ENCODE peak calls at places on chromosomes 7 and 10, in nine cellular contexts. One of them, this sample, is unnamed.

GRCh38 chr10:118340486-118340885 is 1.6 kb downstream of the FAM204A start:
- DNase-seq in hippocampal formation: no peak
- DNase-seq in NCI-H446: no peak
- DNase-seq in memory B cell: no peak
- DNase-seq in NCI-H2081: no peak
- DNase-seq in cerebellar cortex: no peak
- DNase-seq in epithelial cell of esophagus: no peak
- DNase-seq in lung microvascular endothelial cell: peak; percentile 11
- DNase-seq in renal cortical epithelial cell: no peak
- DNase-seq in this sample: no peak

GRCh38 chr10:84076540-84077195 is 62.6 kb upstream of the GHITM start:
- DNase-seq in lung microvascular endothelial cell: peak; percentile 4
- DNase-seq in renal cortical epithelial cell: peak; percentile 18
- DNase-seq in hippocampal formation: no peak
- DNase-seq in cerebellar cortex: peak; percentile 2
- DNase-seq in epithelial cell of esophagus: no peak
- DNase-seq in NCI-H446: no peak
- DNase-seq in NCI-H2081: no peak
- DNase-seq in memory B cell: no peak
- DNase-seq in this sample: peak; percentile 60

GRCh38 chr10:99429521-99430095 is 816 bp downstream of the GOT1 start:
- DNase-seq in lung microvascular endothelial cell: no peak
- DNase-seq in epithelial cell of esophagus: no peak
- DNase-seq in memory B cell: no peak
- DNase-seq in cerebellar cortex: no peak
- DNase-seq in hippocampal formation: no peak
- DNase-seq in renal cortical epithelial cell: peak; percentile 28
- DNase-seq in NCI-H446: no peak
- DNase-seq in NCI-H2081: no peak
- DNase-seq in this sample: no peak

GRCh38 chr7:117715784-117716445 is 157.3 kb downstream of the CTTNBP2 start:
- DNase-seq in NCI-H2081: peak; percentile 70
- DNase-seq in NCI-H446: peak; percentile 27
- DNase-seq in hippocampal formation: peak; percentile 12
- DNase-seq in memory B cell: no peak
- DNase-seq in cerebellar cortex: peak; percentile 64
- DNase-seq in epithelial cell of esophagus: peak; percentile 73
- DNase-seq in renal cortical epithelial cell: peak; percentile 87
- DNase-seq in lung microvascular endothelial cell: peak; percentile 48
- DNase-seq in this sample: peak; percentile 50

GRCh38 chr10:132614431-132615341 is 77.1 kb downstream of the INPP5A start:
- DNase-seq in renal cortical epithelial cell: no peak
- DNase-seq in lung microvascular endothelial cell: no peak
- DNase-seq in cerebellar cortex: no peak
- DNase-seq in NCI-H446: no peak
- DNase-seq in hippocampal formation: no peak
- DNase-seq in NCI-H2081: no peak
- DNase-seq in epithelial cell of esophagus: no peak
- DNase-seq in memory B cell: no peak
- DNase-seq in this sample: no peak

GRCh38 chr10:48445932-48446331 is 139.5 kb downstream of the MAPK8 start:
- DNase-seq in hippocampal formation: no peak
- DNase-seq in cerebellar cortex: no peak
- DNase-seq in NCI-H2081: no peak
- DNase-seq in lung microvascular endothelial cell: no peak
- DNase-seq in memory B cell: no peak
- DNase-seq in epithelial cell of esophagus: no peak
- DNase-seq in NCI-H446: no peak
- DNase-seq in renal cortical epithelial cell: no peak
- DNase-seq in this sample: no peak

GRCh38 chr10:69516548-69517195 is 56.5 kb downstream of the NEUROG3 start:
- DNase-seq in NCI-H446: no peak
- DNase-seq in lung microvascular endothelial cell: no peak
- DNase-seq in NCI-H2081: no peak
- DNase-seq in memory B cell: no peak
- DNase-seq in epithelial cell of esophagus: no peak
- DNase-seq in cerebellar cortex: no peak
- DNase-seq in renal cortical epithelial cell: no peak
- DNase-seq in hippocampal formation: no peak
- DNase-seq in this sample: no peak

GRCh38 chr7:135389971-135390370 is 119.9 kb downstream of the CNOT4 start:
- DNase-seq in hippocampal formation: no peak
- DNase-seq in cerebellar cortex: peak; percentile 49
- DNase-seq in renal cortical epithelial cell: no peak
- DNase-seq in memory B cell: no peak
- DNase-seq in NCI-H446: peak; percentile 8
- DNase-seq in lung microvascular endothelial cell: peak; percentile 52
- DNase-seq in NCI-H2081: no peak
- DNase-seq in epithelial cell of esophagus: no peak
- DNase-seq in this sample: no peak

GRCh38 chr10:78328592-78329404 is 295.1 kb downstream of the RPS24 start:
- DNase-seq in NCI-H446: no peak
- DNase-seq in memory B cell: no peak
- DNase-seq in hippocampal formation: no peak
- DNase-seq in NCI-H2081: no peak
- DNase-seq in lung microvascular endothelial cell: no peak
- DNase-seq in cerebellar cortex: no peak
- DNase-seq in epithelial cell of esophagus: no peak
- DNase-seq in renal cortical epithelial cell: no peak
- DNase-seq in this sample: no peak

GRCh38 chr10:12262278-12262981 is 66.4 kb downstream of the CDC123 start:
- DNase-seq in cerebellar cortex: no peak
- DNase-seq in NCI-H446: no peak
- DNase-seq in epithelial cell of esophagus: no peak
- DNase-seq in hippocampal formation: no peak
- DNase-seq in NCI-H2081: no peak
- DNase-seq in lung microvascular endothelial cell: no peak
- DNase-seq in renal cortical epithelial cell: no peak
- DNase-seq in memory B cell: no peak
- DNase-seq in this sample: no peak

GRCh38 chr7:111292026-111292430 is 201.1 kb downstream of the LRRN3 start:
- DNase-seq in hippocampal formation: no peak
- DNase-seq in memory B cell: no peak
- DNase-seq in epithelial cell of esophagus: no peak
- DNase-seq in NCI-H2081: peak; percentile 43
- DNase-seq in lung microvascular endothelial cell: no peak
- DNase-seq in renal cortical epithelial cell: no peak
- DNase-seq in NCI-H446: peak; percentile 17
- DNase-seq in cerebellar cortex: peak; percentile 15
- DNase-seq in this sample: peak; percentile 20

GRCh38 chr7:23403970-23404369 is 66.3 kb downstream of the IGF2BP3 start:
- DNase-seq in NCI-H446: no peak
- DNase-seq in memory B cell: no peak
- DNase-seq in hippocampal formation: no peak
- DNase-seq in cerebellar cortex: no peak
- DNase-seq in epithelial cell of esophagus: no peak
- DNase-seq in NCI-H2081: no peak
- DNase-seq in lung microvascular endothelial cell: no peak
- DNase-seq in renal cortical epithelial cell: no peak
- DNase-seq in this sample: no peak

GRCh38 chr7:93890041-93890463 is 501 bp downstream of the TFPI2 start:
- DNase-seq in cerebellar cortex: no peak
- DNase-seq in hippocampal formation: no peak
- DNase-seq in epithelial cell of esophagus: peak; percentile 76
- DNase-seq in memory B cell: no peak
- DNase-seq in NCI-H446: no peak
- DNase-seq in lung microvascular endothelial cell: peak; percentile 58
- DNase-seq in renal cortical epithelial cell: peak; percentile 49
- DNase-seq in NCI-H2081: no peak
- DNase-seq in this sample: no peak

GRCh38 chr10:127150136-127150535 is 46.3 kb downstream of the INSYN2A start:
- DNase-seq in lung microvascular endothelial cell: peak; percentile 56
- DNase-seq in NCI-H2081: no peak
- DNase-seq in NCI-H446: no peak
- DNase-seq in cerebellar cortex: no peak
- DNase-seq in epithelial cell of esophagus: peak; percentile 29
- DNase-seq in renal cortical epithelial cell: peak; percentile 81
- DNase-seq in hippocampal formation: no peak
- DNase-seq in memory B cell: no peak
- DNase-seq in this sample: no peak

GRCh38 chr10:18610517-18610916 is 40.9 kb downstream of the NSUN6 start:
- DNase-seq in memory B cell: no peak
- DNase-seq in NCI-H446: peak; percentile 63
- DNase-seq in NCI-H2081: no peak
- DNase-seq in renal cortical epithelial cell: peak; percentile 94
- DNase-seq in epithelial cell of esophagus: peak; percentile 92
- DNase-seq in lung microvascular endothelial cell: peak; percentile 88
- DNase-seq in hippocampal formation: no peak
- DNase-seq in cerebellar cortex: no peak
- DNase-seq in this sample: peak; percentile 57

GRCh38 chr10:43824934-43825333 is 176.3 kb upstream of the ZNF32 start:
- DNase-seq in hippocampal formation: no peak
- DNase-seq in NCI-H446: no peak
- DNase-seq in NCI-H2081: no peak
- DNase-seq in renal cortical epithelial cell: peak; percentile 1
- DNase-seq in lung microvascular endothelial cell: no peak
- DNase-seq in epithelial cell of esophagus: no peak
- DNase-seq in cerebellar cortex: no peak
- DNase-seq in memory B cell: no peak
- DNase-seq in this sample: peak; percentile 53

GRCh38 chr7:152556013-152556412 is 119.9 kb downstream of the XRCC2 start:
- DNase-seq in memory B cell: no peak
- DNase-seq in NCI-H446: no peak
- DNase-seq in NCI-H2081: no peak
- DNase-seq in epithelial cell of esophagus: no peak
- DNase-seq in hippocampal formation: no peak
- DNase-seq in renal cortical epithelial cell: no peak
- DNase-seq in cerebellar cortex: no peak
- DNase-seq in lung microvascular endothelial cell: no peak
- DNase-seq in this sample: no peak

GRCh38 chr7:112383671-112384417 is 66.4 kb upstream of the IFRD1 start:
- DNase-seq in epithelial cell of esophagus: peak; percentile 17
- DNase-seq in lung microvascular endothelial cell: peak; percentile 40
- DNase-seq in NCI-H446: peak; percentile 20
- DNase-seq in NCI-H2081: peak; percentile 47
- DNase-seq in hippocampal formation: no peak
- DNase-seq in cerebellar cortex: peak; percentile 21
- DNase-seq in renal cortical epithelial cell: peak; percentile 15
- DNase-seq in memory B cell: no peak
- DNase-seq in this sample: no peak

GRCh38 chr10:72712136-72712535 is 20.2 kb downstream of the MCU start:
- DNase-seq in NCI-H446: no peak
- DNase-seq in renal cortical epithelial cell: no peak
- DNase-seq in lung microvascular endothelial cell: peak; percentile 37
- DNase-seq in NCI-H2081: no peak
- DNase-seq in cerebellar cortex: no peak
- DNase-seq in memory B cell: no peak
- DNase-seq in epithelial cell of esophagus: no peak
- DNase-seq in hippocampal formation: no peak
- DNase-seq in this sample: no peak